ENCODE peak calls at places on chromosomes 4 and X, in five cellular contexts. V, D, E, H and O are unnamed samples.
A peak's percentile ranks its signal among the peaks of the same experiment; 100 is the strongest.

GRCh38 chr4:88870428-88870827 is 172.8 kb upstream of the NAP1L5 start:
- DNase-seq in V (no peak), D (no peak), E (no peak), H (no peak), O (no peak)

GRCh38 chr4:8079031-8079885 is 79.4 kb downstream of the ABLIM2 start:
- DNase-seq in V (peak; percentile 72), D (no peak), E (no peak), H (peak; percentile 82), O (peak; percentile 30)

GRCh38 chrX:48465336-48465933 is 4.6 kb downstream of the SLC38A5 start:
- DNase-seq in V (no peak), D (peak; percentile 91), E (peak; percentile 96), H (peak; percentile 73), O (no peak)

GRCh38 chrX:53263597-53264094 is 17.7 kb downstream of the IQSEC2 start:
- DNase-seq in V (no peak), D (peak; percentile 13), E (peak; percentile 71), H (peak; percentile 22), O (peak; percentile 73)

GRCh38 chr4:174437756-174438155 is 84.5 kb downstream of the HPGD start:
- DNase-seq in V (no peak), D (no peak), E (no peak), H (no peak), O (no peak)

GRCh38 chr4:160826339-160826679 is 1337.5 kb downstream of the FSTL5 start:
- DNase-seq in V (no peak), D (no peak), E (no peak), H (no peak), O (no peak)

GRCh38 chr4:185797018-185797417 is 15.0 kb downstream of the SORBS2 start:
- DNase-seq in V (no peak), D (no peak), E (no peak), H (no peak), O (no peak)

GRCh38 chr4:158871050-158871724 is 102.4 kb downstream of the FNIP2 start:
- DNase-seq in V (no peak), D (no peak), E (no peak), H (no peak), O (no peak)

GRCh38 chr4:142690764-142691163 is 155.3 kb downstream of the INPP4B start:
- DNase-seq in V (no peak), D (no peak), E (no peak), H (no peak), O (no peak)
- H3K27ac ChIP-seq in V (no peak overlapping the region), D (no peak overlapping the region), E (no peak overlapping the region), H (no peak overlapping the region), O (no peak overlapping the region)

GRCh38 chr4:2981256-2981804 is 18.0 kb downstream of the GRK4 start:
- DNase-seq in V (no peak), D (no peak), E (no peak), H (no peak), O (no peak)

GRCh38 chr4:2977116-2978097 is 14.0 kb downstream of the GRK4 start:
- DNase-seq in V (no peak), D (peak; percentile 37), E (peak; percentile 56), H (peak; percentile 59), O (peak; percentile 37)

GRCh38 chr4:2982012-2982411 is 18.6 kb downstream of the GRK4 start:
- DNase-seq in V (no peak), D (no peak), E (no peak), H (no peak), O (no peak)
- H3K27ac ChIP-seq in V (no peak overlapping the region), D (no peak overlapping the region), E (no peak overlapping the region), H (no peak overlapping the region), O (no peak overlapping the region)

DNA sequence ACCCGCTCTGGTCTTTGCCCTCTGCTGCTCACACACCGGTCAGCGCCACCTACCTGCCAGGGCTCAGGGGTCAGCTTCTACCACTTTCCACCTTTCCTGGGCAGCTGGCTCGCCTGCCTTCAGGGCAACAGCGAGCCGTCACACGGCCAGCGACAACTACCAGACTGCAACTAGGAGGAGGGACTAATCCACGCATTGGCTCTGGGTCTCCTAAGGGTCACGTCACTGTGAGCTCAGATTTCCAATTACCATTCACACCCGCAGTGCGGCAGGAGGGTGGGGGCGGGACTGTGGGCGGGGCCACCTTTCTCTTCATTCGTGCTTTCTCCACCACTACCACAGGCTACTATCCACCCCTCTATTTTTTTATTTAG is at the start of gene BEX5:
- DNase-seq in V (peak; percentile 68), D (no peak), E (no peak), H (no peak), O (peak; percentile 24)
- H3K27ac ChIP-seq in V (no peak within 1 kb of the TSS), D (no peak within 1 kb of the TSS), E (no peak within 1 kb of the TSS), H (no peak within 1 kb of the TSS), O (no peak within 1 kb of the TSS)

DNA sequence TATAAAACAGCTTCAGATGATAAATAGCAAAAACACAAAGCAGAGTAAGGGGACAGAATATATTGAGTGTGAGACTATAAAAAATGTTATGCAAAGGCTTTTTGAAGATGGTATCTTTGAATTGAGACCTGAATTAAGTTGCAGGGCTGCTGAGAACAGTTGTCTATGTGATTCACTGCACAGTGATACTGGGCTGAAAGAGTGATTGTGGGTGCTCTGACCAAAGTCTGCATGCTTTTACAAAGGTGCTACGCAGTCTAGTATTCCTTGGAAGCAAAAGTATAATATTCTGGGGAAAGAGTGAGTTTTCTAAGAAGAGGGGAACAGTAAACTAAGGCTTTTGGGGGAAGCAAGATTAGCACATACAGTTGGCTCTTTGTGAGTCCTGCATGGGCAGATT is 234.0 kb downstream of the ARHGAP10 start:
- DNase-seq in V (no peak), D (no peak), E (no peak), H (no peak), O (no peak)
- H3K27ac ChIP-seq in V (no peak overlapping the region), D (no peak overlapping the region), E (no peak overlapping the region), H (no peak overlapping the region), O (no peak overlapping the region)

GRCh38 chr4:87019898-87020297 is 85.1 kb downstream of the AFF1 start:
- DNase-seq in V (no peak), D (no peak), E (no peak), H (no peak), O (no peak)

GRCh38 chr4:87018751-87019150 is 83.9 kb downstream of the AFF1 start:
- DNase-seq in V (no peak), D (no peak), E (no peak), H (no peak), O (no peak)

GRCh38 chr4:87024181-87024580 is 89.4 kb downstream of the AFF1 start:
- DNase-seq in V (no peak), D (no peak), E (peak; percentile 25), H (peak; percentile 37), O (no peak)

GRCh38 chr4:87017580-87018061 is 82.8 kb downstream of the AFF1 start:
- DNase-seq in V (no peak), D (peak; percentile 79), E (peak; percentile 88), H (peak; percentile 88), O (peak; percentile 50)

DNA sequence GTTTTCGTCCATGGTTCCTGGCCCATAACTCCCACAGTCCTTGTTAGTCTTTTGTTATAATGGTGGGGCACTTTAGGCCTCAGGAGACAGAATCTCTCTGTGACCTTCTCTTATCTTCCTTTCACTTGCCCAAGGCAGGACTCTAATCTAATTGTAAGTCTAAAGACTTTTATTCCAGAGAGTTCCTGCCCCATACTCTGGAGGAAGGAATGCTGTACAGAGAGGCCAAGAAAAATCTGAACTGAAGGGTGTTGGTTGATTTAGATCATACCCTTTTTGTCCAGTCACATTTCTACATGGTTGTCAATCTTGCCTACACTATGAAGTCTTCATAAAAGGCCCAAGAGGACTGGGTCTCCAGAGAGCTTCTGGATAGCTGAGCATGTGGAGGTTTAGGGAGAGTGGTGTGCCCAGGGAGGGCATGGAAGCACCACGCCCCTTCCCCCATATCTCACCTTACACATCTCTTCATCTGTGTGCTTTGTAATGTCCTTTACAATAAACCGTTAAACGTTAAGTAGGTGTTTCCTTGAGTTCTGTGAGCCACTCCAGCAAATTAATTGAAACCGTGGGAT is 84.5 kb downstream of the AFF1 start:
- DNase-seq in V (no peak), D (no peak), E (no peak), H (no peak), O (peak; percentile 47)
- H3K27ac ChIP-seq in V (peak overlapping the region; percentile 11), D (no peak overlapping the region), E (no peak overlapping the region), H (peak overlapping the region; percentile 73), O (peak overlapping the region; percentile 80)

GRCh38 chr4:53004497-53005148 is 142.5 kb downstream of the RASL11B start:
- DNase-seq in V (no peak), D (no peak), E (no peak), H (no peak), O (no peak)

GRCh38 chr4:53003959-53004358 is 141.8 kb downstream of the RASL11B start:
- DNase-seq in V (no peak), D (no peak), E (peak; percentile 37), H (no peak), O (no peak)

GRCh38 chr4:53007024-53007423 is 144.9 kb downstream of the RASL11B start:
- DNase-seq in V (no peak), D (no peak), E (no peak), H (no peak), O (no peak)

GRCh38 chr4:53005149-53005546 is 143.0 kb downstream of the RASL11B start:
- DNase-seq in V (no peak), D (no peak), E (no peak), H (no peak), O (no peak)

GRCh38 chr4:53005808-53006207 is 143.7 kb downstream of the RASL11B start:
- DNase-seq in V (no peak), D (no peak), E (no peak), H (no peak), O (no peak)
- H3K27ac ChIP-seq in V (no peak overlapping the region), D (no peak overlapping the region), E (no peak overlapping the region), H (no peak overlapping the region), O (no peak overlapping the region)

DNA sequence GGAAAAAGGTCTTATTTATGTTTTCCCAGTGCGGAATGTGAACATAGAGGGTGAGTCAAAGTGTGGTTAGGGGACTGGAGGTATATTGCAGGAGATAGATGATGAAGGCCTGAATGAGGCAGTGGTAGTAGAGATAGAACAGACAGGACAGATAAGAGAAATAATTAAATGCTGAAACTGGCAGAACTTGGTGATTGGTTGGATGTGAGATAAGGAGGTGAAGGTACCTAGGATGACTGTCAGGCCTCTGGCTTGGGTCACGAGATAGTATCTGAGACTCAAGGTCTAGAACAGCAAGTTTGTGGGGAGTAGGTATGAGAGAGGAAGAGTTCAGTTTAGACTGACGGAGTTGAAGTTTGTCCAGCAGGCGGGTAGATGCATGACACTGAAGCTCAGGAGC is 3.5 kb downstream of the MND1 start:
- DNase-seq in V (no peak), D (no peak), E (peak; percentile 62), H (no peak), O (peak; percentile 63)
- H3K27ac ChIP-seq in V (no peak overlapping the region), D (no peak overlapping the region), E (no peak overlapping the region), H (no peak overlapping the region), O (peak overlapping the region; percentile 23)